ENCODE peak calls at places on chromosomes 2 and 18, in six cellular contexts. C, K, X, D, H and Y are unnamed samples. For H3K4me1, the result is how much of the 10 kb centered on the place peaks cover.

GRCh38 chr2:237315170-237315880 is 98.6 kb downstream of the COL6A3 start:
- DNase-seq in C (peak), D (peak), K (peak), X (peak), H (no peak), Y (peak)

GRCh38 chr2:1593371-1594205 is 150.7 kb downstream of the PXDN start:
- DNase-seq in H (peak), X (no peak), C (peak), D (peak), K (no peak), Y (peak)

GRCh38 chr18:50558948-50559749 is 738 bp upstream of the MAPK4 start:
- DNase-seq in X (no peak), K (no peak), D (no peak), H (no peak), C (no peak), Y (no peak)

GRCh38 chr2:2879776-2880175 is 497.8 kb downstream of the EIPR1 start:
- DNase-seq in X (no peak), K (no peak), C (no peak), D (no peak), H (no peak), Y (no peak)

GRCh38 chr2:202815548-202816420 is 55.8 kb downstream of the ICA1L start:
- DNase-seq in D (no peak), H (no peak), X (no peak), K (no peak), C (no peak), Y (no peak)

GRCh38 chr2:83517727-83518368 is 941.2 kb downstream of the SUCLG1 start:
- DNase-seq in K (no peak), D (no peak), C (no peak), X (no peak), H (no peak), Y (peak)

GRCh38 chr2:27262379-27263286 is at the start of gene SLC30A3:
- DNase-seq in H (peak), C (peak), K (no peak), D (no peak), X (no peak), Y (peak)

GRCh38 chr18:26301681-26302080 is 75.4 kb downstream of the TAF4B start:
- DNase-seq in H (no peak), X (no peak), D (no peak), K (no peak), C (no peak), Y (peak)

GRCh38 chr2:145764631-145765030 is 1244.7 kb upstream of the ZEB2 start:
- DNase-seq in K (no peak), X (peak), H (no peak), D (no peak), C (no peak), Y (peak)

GRCh38 chr2:75356857-75357256 is 157.5 kb upstream of the TACR1 start:
- DNase-seq in H (no peak), C (no peak), X (no peak), K (no peak), D (no peak), Y (no peak)

GRCh38 chr2:134420920-134421319 is 167.0 kb downstream of the MGAT5 start:
- DNase-seq in C (no peak), X (no peak), K (no peak), H (no peak), D (no peak), Y (no peak)

GRCh38 chr18:25827961-25828561 is 262.4 kb downstream of the SS18 start:
- DNase-seq in D (peak), H (no peak), C (no peak), K (peak), X (no peak), Y (peak)

GRCh38 chr18:59665057-59666007 is 31.9 kb downstream of the CCBE1 start:
- DNase-seq in X (no peak), H (no peak), D (no peak), K (no peak), C (no peak), Y (no peak)

GRCh38 chr2:191927991-191928390 is 81.1 kb upstream of the CAVIN2 start:
- DNase-seq in D (no peak), H (no peak), X (no peak), K (no peak), C (no peak), Y (peak)

GRCh38 chr2:189302274-189302948 is 122.8 kb upstream of the COL5A2 start:
- DNase-seq in K (peak), H (no peak), D (peak), X (no peak), C (no peak), Y (no peak)

GRCh38 chr2:238938460-238939055 is 90.7 kb downstream of the TWIST2 start:
- DNase-seq in X (peak), C (no peak), K (no peak), H (no peak), D (no peak), Y (no peak)

GRCh38 chr2:110804433-110804832 is 72.1 kb downstream of the ACOXL start:
- DNase-seq in H (no peak), C (no peak), X (no peak), K (no peak), D (no peak), Y (no peak)

GRCh38 chr2:197850882-197851281 is 46.5 kb downstream of the PLCL1 start:
- DNase-seq in X (no peak), C (no peak), H (no peak), D (no peak), K (no peak), Y (no peak)

DNA sequence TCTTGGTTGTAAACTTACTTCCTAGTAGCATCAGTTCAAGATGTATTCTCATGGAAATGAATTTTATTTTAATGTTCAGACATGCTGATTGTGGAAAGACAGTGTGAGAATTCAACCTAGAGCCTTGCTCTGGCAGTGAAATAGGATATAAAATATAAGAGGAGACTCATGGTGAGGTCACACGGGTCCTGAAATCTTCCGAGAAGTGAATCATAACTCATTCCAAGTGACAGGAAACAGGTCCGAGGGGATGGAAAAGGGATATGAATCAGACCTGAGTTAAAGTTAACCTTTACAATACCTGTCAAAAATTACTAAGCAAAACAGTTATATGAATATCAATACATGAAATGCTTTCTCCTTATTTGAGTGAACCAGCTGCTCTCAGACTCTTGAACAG is 185.2 kb upstream of the LRRTM1 start:
- DNase-seq in K (no peak), D (no peak), H (no peak), C (no peak), X (no peak), Y (no peak)
- H3K27ac ChIP-seq in K (no peak), D (no peak), H (no peak), C (no peak), X (no peak), Y (no peak)

DNA sequence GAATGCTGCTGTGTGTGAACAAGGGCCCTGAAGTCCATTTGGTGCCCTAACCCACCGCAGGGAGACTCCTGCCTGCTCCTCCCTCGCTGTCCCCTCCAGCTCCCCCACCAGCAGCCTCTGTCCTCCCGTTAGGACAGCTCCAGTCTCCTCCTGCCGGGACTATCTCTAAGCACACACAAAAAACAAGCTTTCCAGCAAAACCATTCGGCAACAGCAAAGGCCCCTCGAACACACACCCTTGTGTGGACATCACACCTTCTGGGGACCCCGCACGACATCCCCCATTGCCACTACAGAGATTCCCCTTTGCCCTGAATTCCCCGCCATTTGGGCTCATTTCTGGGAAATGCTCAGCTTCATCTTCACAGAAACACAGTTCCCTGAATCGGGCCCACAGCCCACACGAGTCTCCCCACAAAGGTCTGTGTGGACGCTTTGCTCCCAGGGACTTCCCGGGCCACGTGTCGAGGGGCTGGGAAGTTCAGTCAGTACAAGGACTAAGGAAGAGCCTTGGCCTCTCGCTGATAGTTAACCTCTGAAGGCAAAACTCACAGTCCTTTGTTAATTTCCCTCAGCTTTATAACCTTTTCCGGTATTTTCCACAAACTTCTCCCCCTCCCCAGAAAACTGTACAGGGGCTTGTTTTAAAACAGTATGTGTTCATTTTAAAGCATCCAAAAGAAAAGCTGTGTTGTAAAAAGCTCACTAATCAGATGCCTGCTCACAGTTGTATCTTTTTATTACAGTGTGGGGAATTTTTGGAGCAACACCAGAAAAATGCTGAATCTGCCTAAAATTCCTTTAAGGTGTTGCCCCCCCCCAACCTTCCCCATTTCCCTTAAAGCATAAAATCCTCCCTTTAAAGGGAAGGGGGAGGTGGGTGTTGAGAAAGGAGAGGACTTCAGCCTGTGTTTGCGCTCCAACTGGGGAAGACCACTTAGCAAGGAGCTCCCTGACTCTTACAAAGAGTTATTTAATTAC is 25.9 kb downstream of the SMAD7 start:
- DNase-seq in D (peak), K (no peak), X (no peak), C (no peak), H (peak), Y (no peak)
- H3K4me1 ChIP-seq in D (under half), K (half or more), X (under half), C (half or more), H (half or more), Y (under half)

GRCh38 chr2:86466306-86466705 is 25.1 kb downstream of the KDM3A start:
- DNase-seq in K (no peak), H (no peak), D (no peak), C (no peak), X (no peak), Y (no peak)

GRCh38 chr2:86470890-86471289 is 29.7 kb downstream of the KDM3A start:
- DNase-seq in X (no peak), C (no peak), K (no peak), D (no peak), H (no peak), Y (no peak)

GRCh38 chr2:86464654-86465053 is 23.5 kb downstream of the KDM3A start:
- DNase-seq in K (no peak), H (no peak), D (no peak), X (no peak), C (peak), Y (no peak)

DNA sequence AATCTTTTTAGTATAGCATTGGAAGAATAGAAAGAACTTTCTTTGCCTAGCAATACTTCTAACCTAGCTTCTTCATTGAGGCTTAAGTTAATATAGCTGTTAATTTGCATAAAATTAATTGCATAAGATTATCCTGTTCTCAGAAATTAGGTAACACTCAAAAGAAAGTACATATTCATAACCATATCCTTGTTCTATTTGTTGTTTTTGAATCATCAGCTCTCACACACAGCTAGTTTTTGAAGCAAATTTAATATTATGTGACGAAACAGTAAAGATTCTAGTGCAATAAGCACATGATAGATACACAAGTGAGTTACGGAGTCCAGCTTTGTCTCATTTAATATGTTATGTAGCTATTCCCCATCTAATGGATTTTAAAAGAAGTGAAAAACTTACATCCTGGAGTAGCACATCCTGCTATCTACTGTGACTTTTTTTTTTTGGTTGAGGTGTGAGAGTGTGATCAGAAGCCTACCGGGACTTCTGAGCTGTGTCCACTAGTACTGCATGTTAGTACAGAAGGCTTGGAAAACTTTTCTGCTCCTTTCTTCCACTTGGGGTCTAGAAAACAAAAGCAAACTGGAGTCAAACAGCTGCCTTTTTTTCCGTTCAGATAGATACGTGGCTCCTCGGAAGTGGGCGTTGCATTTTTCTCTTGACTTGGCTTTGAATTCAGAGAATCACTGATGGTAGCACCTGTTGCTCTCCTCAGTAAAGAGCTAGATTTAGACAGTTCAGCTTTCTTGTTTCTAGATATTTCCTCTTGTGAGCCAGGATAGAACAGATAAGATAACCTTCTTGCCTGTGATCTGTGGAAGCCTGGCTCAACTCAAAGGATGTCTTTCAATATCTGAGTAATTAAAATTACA is 27.2 kb downstream of the KDM3A start:
- DNase-seq in C (no peak), H (no peak), K (no peak), D (no peak), X (no peak), Y (peak)
- H3K27ac ChIP-seq in C (no peak), H (no peak), K (no peak), D (no peak), X (no peak), Y (no peak)

GRCh38 chr18:13379062-13379800 is 160.7 kb downstream of the LDLRAD4 start:
- DNase-seq in H (no peak), D (no peak), K (no peak), X (no peak), C (no peak), Y (no peak)
- H3K4me1 ChIP-seq in H (half or more), D (under half), K (under half), X (half or more), C (half or more), Y (under half)

GRCh38 chr18:5137261-5137660 is 59.8 kb downstream of the AKAIN1 start:
- DNase-seq in D (no peak), C (no peak), H (no peak), X (no peak), K (no peak), Y (no peak)
- H3K27ac ChIP-seq in D (no peak), C (no peak), H (no peak), X (no peak), K (no peak), Y (no peak)

DNA sequence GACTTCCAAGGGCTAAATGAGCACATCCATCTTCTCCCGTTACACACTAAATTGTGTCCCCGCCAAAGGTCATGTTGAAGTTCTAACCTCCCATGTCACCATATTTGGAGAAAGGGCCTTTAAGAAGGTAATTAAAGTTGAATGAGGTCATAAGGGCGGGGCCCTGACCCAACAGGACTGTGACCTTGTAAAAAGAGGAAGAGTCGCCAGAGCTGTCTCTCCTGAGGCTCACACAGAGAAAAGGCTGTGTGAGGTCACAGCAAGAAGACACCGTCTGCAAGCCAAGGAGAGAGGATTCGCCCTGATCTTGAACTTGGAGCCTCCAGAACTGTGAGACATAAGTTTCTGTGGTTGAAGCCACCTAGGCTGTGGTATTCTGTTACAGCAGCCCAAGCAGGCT is 24.1 kb downstream of the TRABD2A start:
- DNase-seq in C (no peak), K (no peak), D (no peak), H (no peak), X (no peak), Y (no peak)
- H3K4me1 ChIP-seq in C (under half), K (under half), D (under half), H (half or more), X (under half), Y (under half)

GRCh38 chr2:157261199-157261782 is 3.8 kb downstream of the GALNT5 start:
- DNase-seq in X (no peak), H (peak), K (no peak), D (peak), C (no peak), Y (no peak)
- H3K27ac ChIP-seq in X (no peak), H (peak), K (no peak), D (no peak), C (peak), Y (no peak)

DNA sequence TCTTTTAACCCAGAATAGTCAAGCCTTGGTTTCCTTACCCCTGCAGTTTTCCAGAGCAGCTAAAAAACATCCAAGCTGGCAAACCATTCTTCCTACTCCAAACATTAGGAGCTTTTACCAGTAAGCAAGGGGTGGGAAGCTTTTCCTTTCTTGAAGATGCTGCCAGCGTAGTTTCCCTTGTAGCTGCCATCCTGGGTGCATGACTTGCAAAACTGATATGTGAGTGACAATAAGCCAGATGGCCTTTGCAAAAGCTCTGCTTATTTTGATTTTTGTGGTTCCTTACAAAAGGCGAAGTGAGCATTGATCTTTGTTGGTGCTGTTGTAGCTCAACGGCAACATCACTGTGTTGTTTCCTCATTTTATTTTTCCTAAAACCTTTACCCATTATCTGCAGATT is 138.8 kb downstream of the WDSUB1 start:
- DNase-seq in H (no peak), X (no peak), C (no peak), K (no peak), D (no peak), Y (no peak)
- H3K4me1 ChIP-seq in H (under half), X (under half), C (half or more), K (under half), D (under half), Y (under half)

GRCh38 chr18:22667158-22667557 is 249.4 kb upstream of the CTAGE1 start:
- DNase-seq in K (no peak), C (no peak), H (no peak), D (peak), X (no peak), Y (no peak)

GRCh38 chr18:22666411-22666940 is 248.8 kb upstream of the CTAGE1 start:
- DNase-seq in H (no peak), X (no peak), K (no peak), C (no peak), D (no peak), Y (no peak)

GRCh38 chr18:22668496-22668895 is 250.8 kb upstream of the CTAGE1 start:
- DNase-seq in H (no peak), D (no peak), X (no peak), K (no peak), C (no peak), Y (no peak)

GRCh38 chr18:22670914-22671313 is 253.2 kb upstream of the CTAGE1 start:
- DNase-seq in H (no peak), D (no peak), C (no peak), K (no peak), X (no peak), Y (no peak)

GRCh38 chr18:22667616-22668422 is 250.1 kb upstream of the CTAGE1 start:
- DNase-seq in H (no peak), C (no peak), D (no peak), K (no peak), X (no peak), Y (no peak)
- H3K27ac ChIP-seq in H (no peak), C (no peak), D (no peak), K (no peak), X (no peak), Y (no peak)